ENCODE peak calls at places on chromosomes 2 and 18, in five cellular contexts. M is aorta, Z is fibroblast of the aortic adventitia, U is HT-29, P is RKO. R is an unnamed sample.

GRCh38 chr18:72849671-72850070 is 18.1 kb downstream of the NETO1 start:
- DNase-seq in M (no peak), U (no peak), P (no peak), Z (no peak), R (no peak)

GRCh38 chr2:72109291-72109690 is 38.4 kb downstream of the CYP26B1 start:
- DNase-seq in U (no peak), P (no peak), Z (no peak), M (no peak), R (no peak)

GRCh38 chr2:226962374-226962773 is 126.5 kb downstream of the RHBDD1 start:
- DNase-seq in M (no peak), P (no peak), U (no peak), Z (no peak), R (no peak)

GRCh38 chr2:73930386-73930785 is 3.7 kb downstream of the DGUOK start:
- DNase-seq in Z (no peak), U (no peak), P (no peak), M (no peak), R (peak; percentile 5)

GRCh38 chr2:86238354-86238753 is 39.1 kb downstream of the MRPL35 start:
- DNase-seq in U (no peak), Z (no peak), M (no peak), P (no peak), R (no peak)

GRCh38 chr2:222732774-222733173 is 61.3 kb downstream of the MOGAT1 start:
- DNase-seq in P (no peak), M (no peak), U (no peak), Z (no peak), R (no peak)

GRCh38 chr18:35504996-35505395 is 7.2 kb upstream of the INO80C start:
- DNase-seq in M (no peak), Z (no peak), P (no peak), U (no peak), R (no peak)

GRCh38 chr2:29000481-29000880 is 19.4 kb downstream of the TOGARAM2 start:
- DNase-seq in U (no peak), P (no peak), Z (no peak), M (peak; percentile 89), R (no peak)

GRCh38 chr2:181371782-181372292 is 85.3 kb upstream of the ITGA4 start:
- DNase-seq in M (no peak), U (no peak), P (no peak), Z (peak; percentile 89), R (peak; percentile 65)

GRCh38 chr2:170238776-170239175 is 60.8 kb downstream of the MYO3B start:
- DNase-seq in P (peak; percentile 16), Z (no peak), U (no peak), M (no peak), R (no peak)

GRCh38 chr2:233964581-233964980 is 47.4 kb downstream of the TRPM8 start:
- DNase-seq in M (no peak), U (no peak), Z (no peak), P (no peak), R (no peak)

GRCh38 chr2:229800997-229801754 is 86.8 kb upstream of the DNER start:
- DNase-seq in M (peak; percentile 70), Z (peak; percentile 79), U (peak; percentile 77), P (peak; percentile 56), R (peak; percentile 74)

GRCh38 chr2:218809515-218809914 is 22.1 kb downstream of the PRKAG3 start:
- DNase-seq in Z (no peak), U (no peak), P (no peak), M (no peak), R (no peak)

GRCh38 chr2:208607694-208608093 is 201.1 kb downstream of the PTH2R start:
- DNase-seq in P (no peak), Z (no peak), M (no peak), U (no peak), R (no peak)

GRCh38 chr2:111617804-111618576 is 266.0 kb downstream of the ANAPC1 start:
- DNase-seq in Z (peak; percentile 90), U (peak; percentile 20), P (no peak), M (peak; percentile 76), R (peak; percentile 27)

GRCh38 chr2:172084734-172085459 is 410 bp upstream of the DLX1 start:
- DNase-seq in P (peak; percentile 92), U (peak; percentile 88), M (peak; percentile 87), Z (peak; percentile 97), R (peak; percentile 97)

GRCh38 chr2:152497481-152498052 is 162.6 kb downstream of the FMNL2 start:
- DNase-seq in Z (peak; percentile 93), P (no peak), U (peak; percentile 65), M (no peak), R (peak; percentile 78)

GRCh38 chr2:241507430-241508239 is 749 bp downstream of the STK25 start:
- DNase-seq in Z (peak; percentile 22), P (peak; percentile 75), U (peak; percentile 53), M (no peak), R (peak; percentile 27)

GRCh38 chr18:73962251-73962650 is 185.4 kb downstream of the FBXO15 start:
- DNase-seq in Z (peak; percentile 47), P (no peak), U (no peak), M (no peak), R (no peak)

GRCh38 chr2:196902828-196903227 is 23.7 kb downstream of the PGAP1 start:
- DNase-seq in P (no peak), U (no peak), M (no peak), Z (peak; percentile 6), R (peak; percentile 25)

GRCh38 chr2:205858781-205859478 is 176.6 kb downstream of the NRP2 start:
- DNase-seq in M (no peak), U (no peak), P (no peak), Z (peak; percentile 47), R (peak; percentile 12)

GRCh38 chr2:74944987-74945782 is 13.3 kb upstream of the POLE4 start:
- DNase-seq in P (no peak), Z (peak; percentile 40), U (no peak), M (no peak), R (peak; percentile 54)

GRCh38 chr2:159209341-159210306 is 76.9 kb downstream of the WDSUB1 start:
- DNase-seq in Z (no peak), P (no peak), U (no peak), M (no peak), R (no peak)

GRCh38 chr2:240812721-240813120 is 7.3 kb downstream of the KIF1A start:
- DNase-seq in U (no peak), M (peak; percentile 39), P (no peak), Z (no peak), R (no peak)

GRCh38 chr2:33107690-33108482 is 161.1 kb downstream of the LTBP1 start:
- DNase-seq in P (no peak), U (no peak), Z (no peak), M (no peak), R (peak; percentile 59)

GRCh38 chr2:18630541-18630940 is 41.2 kb upstream of the NT5C1B start:
- DNase-seq in Z (no peak), U (no peak), M (no peak), P (no peak), R (peak; percentile 52)

GRCh38 chr18:61546598-61546997 is 213.4 kb downstream of the CDH20 start:
- DNase-seq in M (no peak), Z (peak; percentile 52), P (peak; percentile 73), U (no peak), R (peak; percentile 86)

GRCh38 chr2:128414351-128414750 is 95.7 kb upstream of the HS6ST1 start:
- DNase-seq in U (no peak), Z (no peak), P (no peak), M (no peak), R (no peak)

GRCh38 chr2:116467243-116467642 is 1347.2 kb upstream of the DDX18 start:
- DNase-seq in P (no peak), U (no peak), M (no peak), Z (no peak), R (peak; percentile 8)

GRCh38 chr18:46160050-46160798 is 56.0 kb downstream of the HAUS1 start:
- DNase-seq in Z (no peak), P (no peak), M (no peak), U (no peak), R (peak; percentile 67)

GRCh38 chr18:25075793-25076192 is 276.2 kb downstream of the ZNF521 start:
- DNase-seq in U (no peak), P (no peak), M (no peak), Z (peak; percentile 7), R (no peak)

GRCh38 chr2:203934711-203935438 is 1.7 kb upstream of the ICOS start:
- DNase-seq in U (no peak), P (no peak), Z (no peak), M (no peak), R (no peak)

R was measured in cardiac fibroblast.